ENCODE peak calls at places on chromosome 3, in five cellular contexts. K, J, W, E and A are unnamed samples.

GRCh38 chr3:98962189-98962930 is 60.9 kb upstream of the DCBLD2 start:
- DNase-seq in K (no peak), J (no peak), W (no peak), E (peak; percentile 52), A (no peak)

GRCh38 chr3:62940763-62941632 is 65.8 kb upstream of the CADPS start:
- DNase-seq in K (no peak), J (no peak), W (no peak), E (no peak), A (no peak)

GRCh38 chr3:5692446-5692845 is 504.9 kb downstream of the EDEM1 start:
- DNase-seq in K (no peak), J (no peak), W (no peak), E (no peak), A (no peak)

GRCh38 chr3:127535106-127535785 is 55.3 kb downstream of the TPRA1 start:
- DNase-seq in K (no peak), J (no peak), W (no peak), E (no peak), A (no peak)

GRCh38 chr3:54954019-54954418 is 26.2 kb upstream of the LRTM1 start:
- DNase-seq in K (peak; percentile 13), J (no peak), W (no peak), E (no peak), A (no peak)

GRCh38 chr3:69741057-69741830 is 2.0 kb downstream of the MITF start:
- DNase-seq in K (no peak), J (no peak), W (no peak), E (no peak), A (no peak)

GRCh38 chr3:39147711-39148115 is 5.7 kb downstream of the CSRNP1 start:
- DNase-seq in K (no peak), J (no peak), W (no peak), E (no peak), A (no peak)

GRCh38 chr3:9178697-9179096 is 70.7 kb downstream of the SRGAP3 start:
- DNase-seq in K (no peak), J (no peak), W (no peak), E (no peak), A (no peak)

GRCh38 chr3:150097588-150097890 is 126.8 kb upstream of the PFN2 start:
- DNase-seq in K (no peak), J (peak; percentile 32), W (no peak), E (no peak), A (no peak)

GRCh38 chr3:68876112-68876713 is 56.1 kb downstream of the TAFA4 start:
- DNase-seq in K (peak; percentile 33), J (peak; percentile 17), W (peak; percentile 43), E (peak; percentile 31), A (peak; percentile 39)

GRCh38 chr3:184489457-184489856 is 72.1 kb upstream of the EPHB3 start:
- DNase-seq in K (no peak), J (no peak), W (no peak), E (no peak), A (no peak)

GRCh38 chr3:9298236-9298635 is 48.8 kb upstream of the SRGAP3 start:
- DNase-seq in K (no peak), J (no peak), W (no peak), E (no peak), A (no peak)

GRCh38 chr3:59566481-59566975 is 516.7 kb upstream of the CFAP20DC start:
- DNase-seq in K (no peak), J (peak; percentile 68), W (no peak), E (no peak), A (no peak)

GRCh38 chr3:151228291-151229125 is 25.5 kb upstream of the GPR171 start:
- DNase-seq in K (no peak), J (no peak), W (no peak), E (peak; percentile 9), A (no peak)

GRCh38 chr3:177855021-177855420 is 657.7 kb upstream of the TBL1XR1 start:
- DNase-seq in K (no peak), J (no peak), W (no peak), E (no peak), A (no peak)

GRCh38 chr3:100216713-100217112 is 44.1 kb upstream of the TBC1D23 start:
- DNase-seq in K (no peak), J (no peak), W (no peak), E (no peak), A (no peak)

GRCh38 chr3:193996641-193997089 is 139.3 kb upstream of the HES1 start:
- DNase-seq in K (no peak), J (no peak), W (no peak), E (no peak), A (no peak)

GRCh38 chr3:76264496-76264895 is 479.1 kb upstream of the ZNF717 start:
- DNase-seq in K (no peak), J (no peak), W (no peak), E (no peak), A (no peak)

GRCh38 chr3:196569003-196569516 is 600 bp downstream of the FBXO45 start:
- DNase-seq in K (no peak), J (no peak), W (no peak), E (peak; percentile 14), A (peak; percentile 32)

GRCh38 chr3:97871788-97872187 is 50.0 kb downstream of the CRYBG3 start:
- DNase-seq in K (no peak), J (no peak), W (no peak), E (no peak), A (no peak)

GRCh38 chr3:113179235-113179829 is 32.0 kb upstream of the BOC start:
- DNase-seq in K (no peak), J (no peak), W (no peak), E (no peak), A (no peak)

GRCh38 chr3:127114337-127115070 is 78.4 kb upstream of the PRR23E start:
- DNase-seq in K (peak; percentile 75), J (no peak), W (no peak), E (no peak), A (no peak)

GRCh38 chr3:62154457-62155148 is 218.7 kb downstream of the FEZF2 start:
- DNase-seq in K (no peak), J (no peak), W (no peak), E (peak; percentile 7), A (no peak)

GRCh38 chr3:184563569-184563925 is 2.0 kb downstream of the EPHB3 start:
- DNase-seq in K (no peak), J (no peak), W (no peak), E (no peak), A (no peak)

GRCh38 chr3:64684715-64685261 is 3.0 kb downstream of the ADAMTS9 start:
- DNase-seq in K (peak; percentile 49), J (no peak), W (no peak), E (no peak), A (peak; percentile 9)

GRCh38 chr3:106018111-106018510 is 149.3 kb upstream of the CBLB start:
- DNase-seq in K (no peak), J (no peak), W (no peak), E (no peak), A (no peak)

GRCh38 chr3:186339180-186339912 is 22.7 kb downstream of the DGKG start:
- DNase-seq in K (no peak), J (no peak), W (no peak), E (no peak), A (no peak)

GRCh38 chr3:12884104-12884742 is 42.9 kb upstream of the RPL32 start:
- DNase-seq in K (no peak), J (no peak), W (no peak), E (no peak), A (no peak)

GRCh38 chr3:194957743-194958240 is 272.1 kb downstream of the FAM43A start:
- DNase-seq in K (no peak), J (no peak), W (no peak), E (no peak), A (no peak)

GRCh38 chr3:38989932-38990510 is 61.7 kb downstream of the SCN11A start:
- DNase-seq in K (no peak), J (no peak), W (no peak), E (no peak), A (no peak)

GRCh38 chr3:37074178-37074577 is 80.9 kb downstream of the MLH1 start:
- DNase-seq in K (no peak), J (no peak), W (no peak), E (no peak), A (no peak)

GRCh38 chr3:179961081-179962078 is 75.4 kb downstream of the PEX5L start:
- DNase-seq in K (no peak), J (peak; percentile 71), W (no peak), E (no peak), A (no peak)

GRCh38 chr3:8186213-8186612 is 315.4 kb upstream of the LMCD1 start:
- DNase-seq in K (no peak), J (no peak), W (no peak), E (no peak), A (no peak)

DNA sequence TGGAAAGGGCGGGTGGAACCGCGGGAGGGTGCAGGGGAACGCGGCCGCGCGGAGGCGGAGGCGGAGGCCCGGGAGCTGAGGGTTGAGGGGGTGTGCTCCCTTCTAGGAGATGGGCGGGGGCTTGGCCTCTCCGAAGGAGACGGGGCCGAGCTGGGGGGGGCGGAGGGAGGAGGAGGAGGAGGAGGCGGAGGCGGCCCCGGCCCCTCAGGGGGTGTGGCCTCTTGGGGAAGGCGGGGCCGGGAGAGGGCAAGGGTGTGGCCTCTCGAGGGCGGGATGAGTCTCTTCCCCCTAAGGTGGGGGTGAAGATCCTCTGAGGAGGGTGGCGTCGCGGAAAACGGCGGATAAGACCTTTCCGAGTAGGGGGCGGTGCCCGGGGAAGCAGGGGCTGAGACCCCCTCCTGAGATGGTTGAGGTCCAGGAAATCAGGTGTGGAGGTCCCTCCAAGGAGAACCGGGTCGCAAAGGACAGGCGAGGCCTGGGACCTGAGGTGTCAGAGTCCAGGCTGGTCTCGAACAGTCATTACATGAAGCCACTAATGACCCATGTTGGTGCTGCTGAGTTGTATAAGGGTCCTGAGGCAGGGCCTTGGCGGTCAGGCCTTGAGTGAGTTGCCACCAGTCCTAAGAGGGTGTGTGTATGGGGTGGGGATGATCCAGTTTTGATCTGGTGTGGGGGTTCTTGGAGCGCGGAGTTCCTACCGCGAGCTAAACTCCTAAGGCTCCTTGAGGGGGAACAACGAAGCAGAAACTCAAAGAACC is 759 bp downstream of the WDR6 start:
- DNase-seq in K (peak; percentile 92), J (no peak), W (peak; percentile 85), E (peak; percentile 39), A (peak; percentile 84)
- TF ChIP-seq FOXM1 in K (no peak), J (no peak), W (no peak), E (no peak), A (no peak)

GRCh38 chr3:66998899-66999235 is 760 bp downstream of the KBTBD8 start:
- DNase-seq in K (no peak), J (no peak), W (no peak), E (no peak), A (no peak)
- TF ChIP-seq FOXM1 in K (no peak), J (no peak), W (no peak), E (no peak), A (no peak)

DNA sequence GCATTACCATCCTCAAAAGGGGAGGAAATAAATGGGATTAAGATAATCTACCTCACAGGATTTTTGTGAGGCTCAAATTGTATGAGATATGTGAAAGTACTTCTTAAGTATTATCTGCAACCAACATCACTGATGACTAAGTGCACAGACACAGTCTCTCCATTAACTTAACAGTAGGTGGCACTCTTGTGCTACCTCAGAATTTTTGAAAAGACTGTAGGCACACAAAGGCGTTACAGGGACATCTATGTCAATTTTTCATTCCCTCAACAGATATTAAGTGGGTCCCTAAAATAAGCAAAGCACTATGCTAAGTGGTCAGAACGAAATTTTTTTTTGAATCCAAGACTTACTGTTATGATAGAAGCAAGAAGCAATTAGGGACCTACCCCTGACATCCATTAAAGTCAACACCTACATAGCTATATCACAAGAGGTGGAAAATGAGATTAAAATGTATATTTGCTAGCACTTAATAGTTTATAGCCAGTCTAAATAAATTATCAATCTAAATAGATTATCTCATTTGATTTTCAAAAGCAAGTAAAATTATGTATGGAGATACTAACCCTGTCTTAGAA is 52.9 kb downstream of the RYK start:
- DNase-seq in K (peak; percentile 48), J (peak; percentile 24), W (peak; percentile 38), E (peak; percentile 48), A (peak; percentile 57)
- TF ChIP-seq FOXM1 in K (no peak), J (no peak), W (no peak), E (no peak), A (no peak)

GRCh38 chr3:191085091-191085490 is 114.0 kb upstream of the OSTN start:
- DNase-seq in K (no peak), J (no peak), W (no peak), E (no peak), A (no peak)
- TF ChIP-seq FOXM1 in K (no peak), J (no peak), W (no peak), E (no peak), A (no peak)